ENCODE peak calls at places on chromosomes 12 and 14, in seven cellular contexts. One of them, this sample, is unnamed.

GRCh38 chr12:103852498-103852992 is 11.5 kb upstream of the NT5DC3 start:
- DNase-seq in neuronal stem cell: no peak
- DNase-seq in mesenchymal stem cell: peak
- DNase-seq in IMR-90: peak
- DNase-seq in H1: no peak
- DNase-seq in mesendoderm: peak
- DNase-seq in trophoblast cell: no peak
- DNase-seq in this sample: no peak

GRCh38 chr12:82912406-82912805 is 225.7 kb downstream of the TMTC2 start:
- DNase-seq in H1: no peak
- DNase-seq in mesenchymal stem cell: no peak
- DNase-seq in IMR-90: peak
- DNase-seq in neuronal stem cell: no peak
- DNase-seq in trophoblast cell: no peak
- DNase-seq in mesendoderm: no peak
- DNase-seq in this sample: no peak

GRCh38 chr14:101689039-101689501 is 72.4 kb upstream of the PPP2R5C start:
- DNase-seq in mesenchymal stem cell: no peak
- DNase-seq in mesendoderm: no peak
- DNase-seq in IMR-90: no peak
- DNase-seq in trophoblast cell: no peak
- DNase-seq in neuronal stem cell: no peak
- DNase-seq in H1: no peak
- DNase-seq in this sample: no peak

GRCh38 chr12:10753066-10753465 is 29.9 kb upstream of the YBX3 start:
- DNase-seq in mesendoderm: no peak
- DNase-seq in neuronal stem cell: no peak
- DNase-seq in H1: no peak
- DNase-seq in trophoblast cell: no peak
- DNase-seq in mesenchymal stem cell: peak
- DNase-seq in IMR-90: peak
- DNase-seq in this sample: no peak

GRCh38 chr12:44286336-44286735 is 450.5 kb downstream of the TMEM117 start:
- DNase-seq in H1: no peak
- DNase-seq in trophoblast cell: no peak
- DNase-seq in mesenchymal stem cell: peak
- DNase-seq in neuronal stem cell: no peak
- DNase-seq in IMR-90: peak
- DNase-seq in mesendoderm: no peak
- DNase-seq in this sample: no peak

GRCh38 chr14:92589213-92589852 is 75.8 kb downstream of the RIN3 start:
- DNase-seq in mesendoderm: peak
- DNase-seq in H1: no peak
- DNase-seq in neuronal stem cell: no peak
- DNase-seq in mesenchymal stem cell: peak
- DNase-seq in IMR-90: peak
- DNase-seq in trophoblast cell: peak
- DNase-seq in this sample: no peak

GRCh38 chr12:15227004-15227679 is 5.9 kb upstream of the RERG start:
- DNase-seq in IMR-90: peak
- DNase-seq in H1: peak
- DNase-seq in mesendoderm: peak
- DNase-seq in trophoblast cell: peak
- DNase-seq in neuronal stem cell: peak
- DNase-seq in mesenchymal stem cell: peak
- DNase-seq in this sample: peak

GRCh38 chr12:49955899-49956662 is 5.5 kb downstream of the AQP2 start:
- DNase-seq in mesendoderm: no peak
- DNase-seq in mesenchymal stem cell: no peak
- DNase-seq in neuronal stem cell: no peak
- DNase-seq in trophoblast cell: no peak
- DNase-seq in IMR-90: no peak
- DNase-seq in H1: no peak
- DNase-seq in this sample: no peak

GRCh38 chr14:101322223-101322622 is 239.1 kb upstream of the DIO3 start:
- DNase-seq in mesenchymal stem cell: no peak
- DNase-seq in trophoblast cell: peak
- DNase-seq in neuronal stem cell: no peak
- DNase-seq in mesendoderm: no peak
- DNase-seq in H1: peak
- DNase-seq in IMR-90: no peak
- DNase-seq in this sample: no peak

GRCh38 chr14:72741836-72742681 is 151.8 kb downstream of the DPF3 start:
- DNase-seq in H1: peak
- DNase-seq in mesendoderm: no peak
- DNase-seq in trophoblast cell: no peak
- DNase-seq in neuronal stem cell: no peak
- DNase-seq in mesenchymal stem cell: no peak
- DNase-seq in IMR-90: no peak
- DNase-seq in this sample: no peak

GRCh38 chr12:96766232-96766631 is 140.8 kb upstream of the NEDD1 start:
- DNase-seq in mesenchymal stem cell: no peak
- DNase-seq in neuronal stem cell: no peak
- DNase-seq in mesendoderm: peak
- DNase-seq in trophoblast cell: no peak
- DNase-seq in H1: no peak
- DNase-seq in IMR-90: peak
- DNase-seq in this sample: peak

GRCh38 chr14:64728856-64729255 is 24.6 kb downstream of the PLEKHG3 start:
- DNase-seq in mesenchymal stem cell: no peak
- DNase-seq in H1: no peak
- DNase-seq in IMR-90: no peak
- DNase-seq in neuronal stem cell: no peak
- DNase-seq in trophoblast cell: no peak
- DNase-seq in mesendoderm: no peak
- DNase-seq in this sample: no peak

GRCh38 chr14:63940387-63940786 is 87.6 kb downstream of the SYNE2 start:
- DNase-seq in trophoblast cell: no peak
- DNase-seq in IMR-90: no peak
- DNase-seq in mesenchymal stem cell: no peak
- DNase-seq in H1: no peak
- DNase-seq in mesendoderm: no peak
- DNase-seq in neuronal stem cell: no peak
- DNase-seq in this sample: no peak

GRCh38 chr14:91405241-91405721 is 12.3 kb downstream of the CCDC88C start:
- DNase-seq in mesendoderm: no peak
- DNase-seq in H1: no peak
- DNase-seq in neuronal stem cell: no peak
- DNase-seq in trophoblast cell: no peak
- DNase-seq in mesenchymal stem cell: no peak
- DNase-seq in IMR-90: no peak
- DNase-seq in this sample: no peak

GRCh38 chr12:76183459-76184186 is 99.1 kb upstream of the NAP1L1 start:
- DNase-seq in mesenchymal stem cell: peak
- DNase-seq in neuronal stem cell: no peak
- DNase-seq in trophoblast cell: peak
- DNase-seq in mesendoderm: peak
- DNase-seq in IMR-90: peak
- DNase-seq in H1: no peak
- DNase-seq in this sample: no peak

GRCh38 chr14:50530794-50531193 is 1.6 kb downstream of the MAP4K5 start:
- DNase-seq in mesenchymal stem cell: no peak
- DNase-seq in IMR-90: no peak
- DNase-seq in mesendoderm: no peak
- DNase-seq in neuronal stem cell: no peak
- DNase-seq in trophoblast cell: no peak
- DNase-seq in H1: no peak
- DNase-seq in this sample: no peak

GRCh38 chr12:66776974-66777373 is 98.1 kb upstream of the GRIP1 start:
- DNase-seq in IMR-90: no peak
- DNase-seq in neuronal stem cell: no peak
- DNase-seq in mesenchymal stem cell: no peak
- DNase-seq in H1: no peak
- DNase-seq in mesendoderm: no peak
- DNase-seq in trophoblast cell: no peak
- DNase-seq in this sample: no peak

GRCh38 chr12:106080111-106080732 is 58.5 kb downstream of the NUAK1 start:
- DNase-seq in H1: no peak
- DNase-seq in neuronal stem cell: peak
- DNase-seq in trophoblast cell: no peak
- DNase-seq in mesendoderm: no peak
- DNase-seq in IMR-90: peak
- DNase-seq in mesenchymal stem cell: peak
- DNase-seq in this sample: no peak

GRCh38 chr14:72643317-72643801 is 250.5 kb downstream of the DPF3 start:
- DNase-seq in mesenchymal stem cell: peak
- DNase-seq in H1: no peak
- DNase-seq in trophoblast cell: peak
- DNase-seq in mesendoderm: peak
- DNase-seq in neuronal stem cell: no peak
- DNase-seq in IMR-90: peak
- DNase-seq in this sample: no peak

GRCh38 chr12:111792155-111792876 is 25.6 kb downstream of the ALDH2 start:
- DNase-seq in trophoblast cell: no peak
- DNase-seq in H1: no peak
- DNase-seq in neuronal stem cell: no peak
- DNase-seq in mesendoderm: no peak
- DNase-seq in mesenchymal stem cell: no peak
- DNase-seq in IMR-90: peak
- DNase-seq in this sample: peak

GRCh38 chr12:90677055-90677454 is 277.9 kb downstream of the CCER1 start:
- DNase-seq in mesendoderm: no peak
- DNase-seq in H1: no peak
- DNase-seq in IMR-90: no peak
- DNase-seq in trophoblast cell: no peak
- DNase-seq in mesenchymal stem cell: no peak
- DNase-seq in neuronal stem cell: no peak
- DNase-seq in this sample: no peak
- H4K8ac ChIP-seq in mesendoderm: no peak
- H4K8ac ChIP-seq in H1: no peak
- H4K8ac ChIP-seq in IMR-90: no peak
- H4K8ac ChIP-seq in trophoblast cell: no peak
- H4K8ac ChIP-seq in mesenchymal stem cell: no peak
- H4K8ac ChIP-seq in neuronal stem cell: no peak
- H4K8ac ChIP-seq in this sample: no peak

GRCh38 chr12:12039897-12040296 is 30.8 kb upstream of the BCL2L14 start:
- DNase-seq in IMR-90: no peak
- DNase-seq in trophoblast cell: no peak
- DNase-seq in mesenchymal stem cell: no peak
- DNase-seq in mesendoderm: peak
- DNase-seq in H1: no peak
- DNase-seq in neuronal stem cell: no peak
- DNase-seq in this sample: no peak
- H4K8ac ChIP-seq in IMR-90: no peak
- H4K8ac ChIP-seq in trophoblast cell: no peak
- H4K8ac ChIP-seq in mesenchymal stem cell: no peak
- H4K8ac ChIP-seq in mesendoderm: no peak
- H4K8ac ChIP-seq in H1: no peak
- H4K8ac ChIP-seq in neuronal stem cell: no peak
- H4K8ac ChIP-seq in this sample: no peak

GRCh38 chr14:58680698-58681097 is 42.9 kb downstream of the DACT1 start:
- DNase-seq in IMR-90: no peak
- DNase-seq in trophoblast cell: no peak
- DNase-seq in neuronal stem cell: no peak
- DNase-seq in mesendoderm: no peak
- DNase-seq in mesenchymal stem cell: no peak
- DNase-seq in H1: no peak
- DNase-seq in this sample: no peak
- H4K8ac ChIP-seq in IMR-90: no peak
- H4K8ac ChIP-seq in trophoblast cell: no peak
- H4K8ac ChIP-seq in neuronal stem cell: no peak
- H4K8ac ChIP-seq in mesendoderm: no peak
- H4K8ac ChIP-seq in mesenchymal stem cell: no peak
- H4K8ac ChIP-seq in H1: no peak
- H4K8ac ChIP-seq in this sample: no peak

GRCh38 chr12:3278681-3279414 is 201.7 kb downstream of the TSPAN9 start:
- DNase-seq in neuronal stem cell: no peak
- DNase-seq in IMR-90: no peak
- DNase-seq in mesendoderm: no peak
- DNase-seq in H1: no peak
- DNase-seq in trophoblast cell: no peak
- DNase-seq in mesenchymal stem cell: no peak
- DNase-seq in this sample: no peak

GRCh38 chr12:3277261-3277943 is 200.2 kb downstream of the TSPAN9 start:
- DNase-seq in IMR-90: no peak
- DNase-seq in mesenchymal stem cell: no peak
- DNase-seq in neuronal stem cell: no peak
- DNase-seq in trophoblast cell: no peak
- DNase-seq in H1: no peak
- DNase-seq in mesendoderm: no peak
- DNase-seq in this sample: no peak

GRCh38 chr12:3274664-3275063 is 197.5 kb downstream of the TSPAN9 start:
- DNase-seq in H1: no peak
- DNase-seq in IMR-90: no peak
- DNase-seq in neuronal stem cell: no peak
- DNase-seq in trophoblast cell: no peak
- DNase-seq in mesendoderm: no peak
- DNase-seq in mesenchymal stem cell: no peak
- DNase-seq in this sample: no peak

GRCh38 chr12:3275171-3276041 is 198.2 kb downstream of the TSPAN9 start:
- DNase-seq in trophoblast cell: peak
- DNase-seq in mesendoderm: peak
- DNase-seq in neuronal stem cell: peak
- DNase-seq in mesenchymal stem cell: peak
- DNase-seq in IMR-90: peak
- DNase-seq in H1: peak
- DNase-seq in this sample: peak

DNA sequence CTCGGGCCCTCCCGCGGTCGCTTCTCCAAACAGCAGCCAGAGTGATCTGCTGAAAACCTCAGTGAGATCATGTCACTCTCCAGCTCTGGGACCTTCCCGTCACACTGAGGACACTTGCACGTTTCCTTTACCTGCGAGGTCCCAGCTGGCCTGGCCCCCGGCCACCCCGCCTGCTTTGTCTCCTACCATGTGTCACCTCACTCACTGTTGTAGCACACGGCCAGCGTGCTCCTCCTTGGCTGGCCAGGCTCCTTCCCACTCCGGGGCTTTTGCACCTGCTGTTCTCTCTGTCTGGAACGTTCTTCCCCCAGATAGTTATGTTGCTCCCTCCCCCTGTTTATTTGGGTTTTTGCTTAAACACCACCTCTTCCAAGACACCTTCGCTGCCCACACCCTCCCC is 199.0 kb downstream of the TSPAN9 start:
- DNase-seq in mesendoderm: no peak
- DNase-seq in mesenchymal stem cell: no peak
- DNase-seq in neuronal stem cell: no peak
- DNase-seq in trophoblast cell: no peak
- DNase-seq in IMR-90: no peak
- DNase-seq in H1: no peak
- DNase-seq in this sample: no peak
- H4K8ac ChIP-seq in mesendoderm: no peak
- H4K8ac ChIP-seq in mesenchymal stem cell: no peak
- H4K8ac ChIP-seq in neuronal stem cell: peak
- H4K8ac ChIP-seq in trophoblast cell: no peak
- H4K8ac ChIP-seq in IMR-90: no peak
- H4K8ac ChIP-seq in H1: no peak
- H4K8ac ChIP-seq in this sample: no peak

GRCh38 chr12:95577820-95578219 is 26.5 kb upstream of the USP44 start:
- DNase-seq in trophoblast cell: no peak
- DNase-seq in neuronal stem cell: no peak
- DNase-seq in mesenchymal stem cell: no peak
- DNase-seq in IMR-90: no peak
- DNase-seq in H1: no peak
- DNase-seq in mesendoderm: no peak
- DNase-seq in this sample: no peak

GRCh38 chr12:95583933-95584332 is 32.7 kb upstream of the USP44 start:
- DNase-seq in neuronal stem cell: no peak
- DNase-seq in mesendoderm: peak
- DNase-seq in trophoblast cell: no peak
- DNase-seq in IMR-90: no peak
- DNase-seq in H1: no peak
- DNase-seq in mesenchymal stem cell: no peak
- DNase-seq in this sample: no peak

GRCh38 chr12:95582230-95583058 is 31.2 kb upstream of the USP44 start:
- DNase-seq in trophoblast cell: no peak
- DNase-seq in mesenchymal stem cell: peak
- DNase-seq in H1: no peak
- DNase-seq in IMR-90: peak
- DNase-seq in mesendoderm: peak
- DNase-seq in neuronal stem cell: no peak
- DNase-seq in this sample: no peak
- H4K8ac ChIP-seq in trophoblast cell: no peak
- H4K8ac ChIP-seq in mesenchymal stem cell: no peak
- H4K8ac ChIP-seq in H1: no peak
- H4K8ac ChIP-seq in IMR-90: peak
- H4K8ac ChIP-seq in mesendoderm: no peak
- H4K8ac ChIP-seq in neuronal stem cell: no peak
- H4K8ac ChIP-seq in this sample: no peak